ENCODE peak calls at places on chromosomes 7 and 10, in seven cellular contexts. One of them, this sample, is unnamed.

GRCh38 chr7:2945171-2945570 is 98.5 kb downstream of the CARD11 start:
- DNase-seq in CD8-positive, alpha-beta T cell: no peak
- DNase-seq in epithelial cell of esophagus: no peak
- DNase-seq in tibial nerve: no peak
- DNase-seq in AG10803: no peak
- DNase-seq in fibroblast of lung: no peak
- DNase-seq in HepG2: no peak
- DNase-seq in this sample: no peak

GRCh38 chr7:28832669-28833068 is 125.5 kb downstream of the TRIL start:
- DNase-seq in CD8-positive, alpha-beta T cell: no peak
- DNase-seq in epithelial cell of esophagus: no peak
- DNase-seq in tibial nerve: no peak
- DNase-seq in AG10803: no peak
- DNase-seq in fibroblast of lung: no peak
- DNase-seq in HepG2: no peak
- DNase-seq in this sample: no peak

GRCh38 chr7:572668-573495 is 53.2 kb upstream of the PDGFA start:
- DNase-seq in CD8-positive, alpha-beta T cell: no peak
- DNase-seq in epithelial cell of esophagus: no peak
- DNase-seq in tibial nerve: no peak
- DNase-seq in AG10803: no peak
- DNase-seq in fibroblast of lung: no peak
- DNase-seq in HepG2: no peak
- DNase-seq in this sample: no peak

GRCh38 chr7:157615101-157615817 is 278.5 kb downstream of the DNAJB6 start:
- DNase-seq in CD8-positive, alpha-beta T cell: no peak
- DNase-seq in epithelial cell of esophagus: no peak
- DNase-seq in tibial nerve: no peak
- DNase-seq in AG10803: no peak
- DNase-seq in fibroblast of lung: peak
- DNase-seq in HepG2: no peak
- DNase-seq in this sample: peak

GRCh38 chr7:27115161-27116018 is 12.9 kb upstream of the HOXA2 start:
- DNase-seq in CD8-positive, alpha-beta T cell: no peak
- DNase-seq in epithelial cell of esophagus: peak
- DNase-seq in tibial nerve: no peak
- DNase-seq in AG10803: no peak
- DNase-seq in fibroblast of lung: peak
- DNase-seq in HepG2: no peak
- DNase-seq in this sample: no peak

GRCh38 chr7:1496531-1497292 is 7.5 kb downstream of the INTS1 start:
- DNase-seq in CD8-positive, alpha-beta T cell: no peak
- DNase-seq in epithelial cell of esophagus: no peak
- DNase-seq in tibial nerve: no peak
- DNase-seq in AG10803: no peak
- DNase-seq in fibroblast of lung: no peak
- DNase-seq in HepG2: no peak
- DNase-seq in this sample: no peak

GRCh38 chr10:58775960-58776574 is 263.4 kb downstream of the BICC1 start:
- DNase-seq in CD8-positive, alpha-beta T cell: no peak
- DNase-seq in epithelial cell of esophagus: peak
- DNase-seq in tibial nerve: no peak
- DNase-seq in AG10803: peak
- DNase-seq in fibroblast of lung: peak
- DNase-seq in HepG2: no peak
- DNase-seq in this sample: peak

GRCh38 chr10:87862644-87863101 is 660 bp downstream of the KLLN start:
- DNase-seq in CD8-positive, alpha-beta T cell: peak
- DNase-seq in epithelial cell of esophagus: peak
- DNase-seq in tibial nerve: no peak
- DNase-seq in AG10803: no peak
- DNase-seq in fibroblast of lung: no peak
- DNase-seq in HepG2: no peak
- DNase-seq in this sample: no peak

GRCh38 chr7:156903232-156903909 is 10.4 kb upstream of the LMBR1 start:
- DNase-seq in CD8-positive, alpha-beta T cell: peak
- DNase-seq in epithelial cell of esophagus: peak
- DNase-seq in tibial nerve: no peak
- DNase-seq in AG10803: peak
- DNase-seq in fibroblast of lung: peak
- DNase-seq in HepG2: peak
- DNase-seq in this sample: peak

GRCh38 chr10:45473126-45473525 is 99.1 kb downstream of the ALOX5 start:
- DNase-seq in CD8-positive, alpha-beta T cell: no peak
- DNase-seq in epithelial cell of esophagus: no peak
- DNase-seq in tibial nerve: no peak
- DNase-seq in AG10803: no peak
- DNase-seq in fibroblast of lung: no peak
- DNase-seq in HepG2: no peak
- DNase-seq in this sample: no peak

GRCh38 chr7:42605381-42605780 is 306.5 kb downstream of the C7orf25 start:
- DNase-seq in CD8-positive, alpha-beta T cell: no peak
- DNase-seq in epithelial cell of esophagus: no peak
- DNase-seq in tibial nerve: no peak
- DNase-seq in AG10803: peak
- DNase-seq in fibroblast of lung: no peak
- DNase-seq in HepG2: no peak
- DNase-seq in this sample: no peak

GRCh38 chr10:9302142-9302746 is 1247.8 kb downstream of the GATA3 start:
- DNase-seq in CD8-positive, alpha-beta T cell: no peak
- DNase-seq in epithelial cell of esophagus: peak
- DNase-seq in tibial nerve: no peak
- DNase-seq in AG10803: peak
- DNase-seq in fibroblast of lung: peak
- DNase-seq in HepG2: peak
- DNase-seq in this sample: peak

GRCh38 chr7:142338633-142339501 is 81.0 kb upstream of the PRSS58 start:
- DNase-seq in CD8-positive, alpha-beta T cell: no peak
- DNase-seq in epithelial cell of esophagus: peak
- DNase-seq in tibial nerve: no peak
- DNase-seq in AG10803: no peak
- DNase-seq in fibroblast of lung: no peak
- DNase-seq in HepG2: no peak
- DNase-seq in this sample: peak

GRCh38 chr10:28300027-28300426 is 2.8 kb downstream of the MPP7 start:
- DNase-seq in CD8-positive, alpha-beta T cell: no peak
- DNase-seq in epithelial cell of esophagus: peak
- DNase-seq in tibial nerve: no peak
- DNase-seq in AG10803: no peak
- DNase-seq in fibroblast of lung: no peak
- DNase-seq in HepG2: no peak
- DNase-seq in this sample: no peak

GRCh38 chr10:28305551-28305950 is 2.7 kb upstream of the MPP7 start:
- DNase-seq in CD8-positive, alpha-beta T cell: no peak
- DNase-seq in epithelial cell of esophagus: no peak
- DNase-seq in tibial nerve: no peak
- DNase-seq in AG10803: no peak
- DNase-seq in fibroblast of lung: no peak
- DNase-seq in HepG2: no peak
- DNase-seq in this sample: no peak

GRCh38 chr10:28304032-28304571 is 1.2 kb upstream of the MPP7 start:
- DNase-seq in CD8-positive, alpha-beta T cell: no peak
- DNase-seq in epithelial cell of esophagus: no peak
- DNase-seq in tibial nerve: no peak
- DNase-seq in AG10803: no peak
- DNase-seq in fibroblast of lung: no peak
- DNase-seq in HepG2: no peak
- DNase-seq in this sample: no peak

GRCh38 chr10:28302012-28302667 is 724 bp downstream of the MPP7 start:
- DNase-seq in CD8-positive, alpha-beta T cell: no peak
- DNase-seq in epithelial cell of esophagus: peak
- DNase-seq in tibial nerve: peak
- DNase-seq in AG10803: no peak
- DNase-seq in fibroblast of lung: peak
- DNase-seq in HepG2: no peak
- DNase-seq in this sample: peak

DNA sequence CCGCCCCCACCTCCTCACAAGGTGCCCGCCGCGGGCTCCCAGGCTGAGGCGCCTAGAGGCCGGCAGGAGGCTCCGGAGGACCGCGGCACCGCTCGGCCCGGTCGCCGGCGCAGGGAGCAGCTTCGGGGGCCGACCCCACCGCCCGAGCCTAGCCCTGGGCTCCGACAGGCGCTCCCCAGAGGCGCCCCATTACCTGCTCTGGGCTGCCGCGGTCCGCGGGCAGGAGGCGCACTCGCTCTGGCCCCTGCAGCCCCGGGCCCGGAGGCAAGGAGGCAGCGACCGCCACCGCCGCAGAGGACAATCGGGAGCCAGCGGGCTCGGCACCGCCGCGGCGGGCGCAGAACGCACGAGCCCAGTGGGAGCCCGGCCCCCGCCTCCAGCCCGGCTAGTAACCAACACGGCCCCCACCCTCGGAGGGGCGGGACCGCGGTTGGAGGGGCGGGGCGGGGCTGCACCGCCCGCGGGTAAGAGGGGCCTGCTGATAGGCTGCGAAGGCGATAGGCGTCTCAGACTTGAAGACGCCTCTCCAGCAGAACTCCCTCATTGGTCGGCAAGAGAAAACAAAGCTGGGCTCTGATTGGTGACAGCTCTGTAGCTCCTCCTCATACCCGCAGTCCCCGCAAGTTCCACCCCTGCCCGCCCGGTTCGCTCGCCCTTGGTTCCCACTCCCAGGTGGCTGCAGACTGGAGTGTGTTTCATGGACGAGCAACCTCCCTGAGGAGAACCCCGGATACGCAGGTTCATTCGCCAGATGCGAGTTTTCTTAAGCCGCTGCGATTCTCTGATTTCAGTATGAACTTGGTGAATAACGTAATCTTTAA is at the start of gene MPP7:
- DNase-seq in CD8-positive, alpha-beta T cell: peak
- DNase-seq in epithelial cell of esophagus: peak
- DNase-seq in tibial nerve: peak
- DNase-seq in AG10803: peak
- DNase-seq in fibroblast of lung: peak
- DNase-seq in HepG2: peak
- DNase-seq in this sample: peak
- TF ChIP-seq CTCF in CD8-positive, alpha-beta T cell: peak
- TF ChIP-seq CTCF in epithelial cell of esophagus: peak
- TF ChIP-seq CTCF in tibial nerve: peak
- TF ChIP-seq CTCF in AG10803: peak
- TF ChIP-seq CTCF in fibroblast of lung: peak
- TF ChIP-seq CTCF in HepG2: peak
- TF ChIP-seq CTCF in this sample: peak

GRCh38 chr10:96752380-96752779 is 32.1 kb upstream of the PIK3AP1 start:
- DNase-seq in CD8-positive, alpha-beta T cell: no peak
- DNase-seq in epithelial cell of esophagus: no peak
- DNase-seq in tibial nerve: no peak
- DNase-seq in AG10803: no peak
- DNase-seq in fibroblast of lung: no peak
- DNase-seq in HepG2: no peak
- DNase-seq in this sample: no peak
- H3K4me3 ChIP-seq in CD8-positive, alpha-beta T cell: no peak
- H3K4me3 ChIP-seq in epithelial cell of esophagus: no peak
- H3K4me3 ChIP-seq in tibial nerve: no peak
- H3K4me3 ChIP-seq in AG10803: no peak
- H3K4me3 ChIP-seq in fibroblast of lung: no peak
- H3K4me3 ChIP-seq in HepG2: no peak
- H3K4me3 ChIP-seq in this sample: no peak

GRCh38 chr7:21565614-21566013 is 22.8 kb downstream of the DNAH11 start:
- DNase-seq in CD8-positive, alpha-beta T cell: no peak
- DNase-seq in epithelial cell of esophagus: no peak
- DNase-seq in tibial nerve: no peak
- DNase-seq in AG10803: no peak
- DNase-seq in fibroblast of lung: no peak
- DNase-seq in HepG2: no peak
- DNase-seq in this sample: no peak

GRCh38 chr7:21572914-21573313 is 30.1 kb downstream of the DNAH11 start:
- DNase-seq in CD8-positive, alpha-beta T cell: no peak
- DNase-seq in epithelial cell of esophagus: no peak
- DNase-seq in tibial nerve: no peak
- DNase-seq in AG10803: no peak
- DNase-seq in fibroblast of lung: no peak
- DNase-seq in HepG2: no peak
- DNase-seq in this sample: no peak

GRCh38 chr7:21572331-21572730 is 29.5 kb downstream of the DNAH11 start:
- DNase-seq in CD8-positive, alpha-beta T cell: no peak
- DNase-seq in epithelial cell of esophagus: no peak
- DNase-seq in tibial nerve: no peak
- DNase-seq in AG10803: no peak
- DNase-seq in fibroblast of lung: no peak
- DNase-seq in HepG2: no peak
- DNase-seq in this sample: no peak

GRCh38 chr7:21566094-21566493 is 23.3 kb downstream of the DNAH11 start:
- DNase-seq in CD8-positive, alpha-beta T cell: no peak
- DNase-seq in epithelial cell of esophagus: no peak
- DNase-seq in tibial nerve: no peak
- DNase-seq in AG10803: no peak
- DNase-seq in fibroblast of lung: no peak
- DNase-seq in HepG2: peak
- DNase-seq in this sample: no peak

DNA sequence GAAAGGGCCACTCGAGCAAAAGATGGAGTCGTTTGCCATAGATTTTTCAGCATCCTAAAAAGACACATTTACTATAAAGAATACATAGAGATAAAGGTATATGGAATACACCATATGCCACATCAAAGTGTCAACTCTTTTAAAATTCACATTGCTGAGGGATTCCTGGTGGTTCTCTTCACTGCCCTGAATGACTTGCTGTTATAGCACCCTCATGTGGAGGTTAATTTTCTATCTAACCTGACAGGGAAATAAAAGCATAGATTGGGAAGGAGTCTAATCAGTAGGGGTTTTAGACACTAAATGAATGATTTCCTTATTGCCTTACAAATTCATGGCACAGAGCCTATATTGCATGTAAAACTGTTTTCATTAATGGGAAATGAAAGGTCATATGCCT is 25.9 kb downstream of the DNAH11 start:
- DNase-seq in CD8-positive, alpha-beta T cell: no peak
- DNase-seq in epithelial cell of esophagus: no peak
- DNase-seq in tibial nerve: no peak
- DNase-seq in AG10803: no peak
- DNase-seq in fibroblast of lung: peak
- DNase-seq in HepG2: peak
- DNase-seq in this sample: peak
- TF ChIP-seq CTCF in CD8-positive, alpha-beta T cell: peak
- TF ChIP-seq CTCF in epithelial cell of esophagus: peak
- TF ChIP-seq CTCF in tibial nerve: no peak
- TF ChIP-seq CTCF in AG10803: peak
- TF ChIP-seq CTCF in fibroblast of lung: peak
- TF ChIP-seq CTCF in HepG2: peak
- TF ChIP-seq CTCF in this sample: peak

GRCh38 chr7:76204147-76204546 is 2.5 kb downstream of the SRRM3 start:
- DNase-seq in CD8-positive, alpha-beta T cell: no peak
- DNase-seq in epithelial cell of esophagus: no peak
- DNase-seq in tibial nerve: no peak
- DNase-seq in AG10803: no peak
- DNase-seq in fibroblast of lung: no peak
- DNase-seq in HepG2: no peak
- DNase-seq in this sample: no peak

GRCh38 chr7:76202666-76203030 is 952 bp downstream of the SRRM3 start:
- DNase-seq in CD8-positive, alpha-beta T cell: no peak
- DNase-seq in epithelial cell of esophagus: no peak
- DNase-seq in tibial nerve: no peak
- DNase-seq in AG10803: no peak
- DNase-seq in fibroblast of lung: no peak
- DNase-seq in HepG2: no peak
- DNase-seq in this sample: no peak

GRCh38 chr7:76198202-76198601 is 3.5 kb upstream of the SRRM3 start:
- DNase-seq in CD8-positive, alpha-beta T cell: no peak
- DNase-seq in epithelial cell of esophagus: no peak
- DNase-seq in tibial nerve: no peak
- DNase-seq in AG10803: no peak
- DNase-seq in fibroblast of lung: no peak
- DNase-seq in HepG2: no peak
- DNase-seq in this sample: no peak

GRCh38 chr7:76206633-76207032 is 4.9 kb downstream of the SRRM3 start:
- DNase-seq in CD8-positive, alpha-beta T cell: no peak
- DNase-seq in epithelial cell of esophagus: no peak
- DNase-seq in tibial nerve: no peak
- DNase-seq in AG10803: no peak
- DNase-seq in fibroblast of lung: no peak
- DNase-seq in HepG2: no peak
- DNase-seq in this sample: peak

GRCh38 chr7:76201732-76202665 is at the start of gene SRRM3:
- DNase-seq in CD8-positive, alpha-beta T cell: peak
- DNase-seq in epithelial cell of esophagus: peak
- DNase-seq in tibial nerve: peak
- DNase-seq in AG10803: peak
- DNase-seq in fibroblast of lung: peak
- DNase-seq in HepG2: peak
- DNase-seq in this sample: peak
- H3K4me3 ChIP-seq in CD8-positive, alpha-beta T cell: no peak
- H3K4me3 ChIP-seq in epithelial cell of esophagus: no peak
- H3K4me3 ChIP-seq in tibial nerve: no peak
- H3K4me3 ChIP-seq in AG10803: no peak
- H3K4me3 ChIP-seq in fibroblast of lung: no peak
- H3K4me3 ChIP-seq in HepG2: peak
- H3K4me3 ChIP-seq in this sample: no peak

This sample was measured in cardiac fibroblast.